ENCODE peak calls at places on chromosome 13, in ten cellular contexts. One of them, this sample, is unnamed.

GRCh38 chr13:68232351-68233130 is 1002.4 kb upstream of the PCDH9 start:
- DNase-seq in breast epithelium: no peak
- DNase-seq in hepatocyte: no peak
- DNase-seq in ovary: no peak
- DNase-seq in fibroblast of lung: peak; percentile 53
- DNase-seq in psoas muscle: no peak
- DNase-seq in brain microvascular endothelial cell: peak; percentile 11
- DNase-seq in CD8-positive, alpha-beta T cell: no peak
- DNase-seq in lower lobe of right lung: no peak
- DNase-seq in right lobe of liver: no peak
- DNase-seq in this sample: no peak

GRCh38 chr13:52454459-52454824 is 836 bp upstream of the CKAP2 start:
- DNase-seq in lower lobe of right lung: no peak
- DNase-seq in CD8-positive, alpha-beta T cell: no peak
- DNase-seq in psoas muscle: no peak
- DNase-seq in hepatocyte: peak; percentile 29
- DNase-seq in breast epithelium: no peak
- DNase-seq in ovary: no peak
- DNase-seq in brain microvascular endothelial cell: no peak
- DNase-seq in right lobe of liver: no peak
- DNase-seq in fibroblast of lung: peak; percentile 13
- DNase-seq in this sample: peak; percentile 88

GRCh38 chr13:52195052-52195837 is 35.8 kb upstream of the NEK3 start:
- DNase-seq in breast epithelium: peak; percentile 50
- DNase-seq in psoas muscle: peak; percentile 89
- DNase-seq in right lobe of liver: peak; percentile 86
- DNase-seq in fibroblast of lung: peak; percentile 80
- DNase-seq in CD8-positive, alpha-beta T cell: peak; percentile 30
- DNase-seq in lower lobe of right lung: peak; percentile 89
- DNase-seq in ovary: peak; percentile 78
- DNase-seq in hepatocyte: peak; percentile 14
- DNase-seq in brain microvascular endothelial cell: peak; percentile 36
- DNase-seq in this sample: peak; percentile 25

GRCh38 chr13:26961890-26962615 is 201.5 kb upstream of the GPR12 start:
- DNase-seq in CD8-positive, alpha-beta T cell: no peak
- DNase-seq in lower lobe of right lung: peak; percentile 82
- DNase-seq in psoas muscle: no peak
- DNase-seq in ovary: no peak
- DNase-seq in breast epithelium: no peak
- DNase-seq in brain microvascular endothelial cell: no peak
- DNase-seq in fibroblast of lung: no peak
- DNase-seq in hepatocyte: peak; percentile 83
- DNase-seq in right lobe of liver: peak; percentile 92
- DNase-seq in this sample: no peak

GRCh38 chr13:93226623-93227279 is at the start of gene GPC6:
- DNase-seq in right lobe of liver: peak; percentile 58
- DNase-seq in brain microvascular endothelial cell: peak; percentile 91
- DNase-seq in fibroblast of lung: peak; percentile 98
- DNase-seq in ovary: peak; percentile 40
- DNase-seq in CD8-positive, alpha-beta T cell: no peak
- DNase-seq in hepatocyte: peak; percentile 87
- DNase-seq in lower lobe of right lung: no peak
- DNase-seq in breast epithelium: no peak
- DNase-seq in psoas muscle: no peak
- DNase-seq in this sample: peak; percentile 58

GRCh38 chr13:25836709-25837316 is 215.0 kb downstream of the SHISA2 start:
- DNase-seq in lower lobe of right lung: no peak
- DNase-seq in hepatocyte: no peak
- DNase-seq in brain microvascular endothelial cell: no peak
- DNase-seq in right lobe of liver: no peak
- DNase-seq in fibroblast of lung: peak; percentile 37
- DNase-seq in ovary: no peak
- DNase-seq in breast epithelium: no peak
- DNase-seq in psoas muscle: no peak
- DNase-seq in CD8-positive, alpha-beta T cell: no peak
- DNase-seq in this sample: peak; percentile 92

GRCh38 chr13:95937700-95938320 is 115.4 kb downstream of the UGGT2 start:
- DNase-seq in right lobe of liver: no peak
- DNase-seq in fibroblast of lung: no peak
- DNase-seq in lower lobe of right lung: no peak
- DNase-seq in brain microvascular endothelial cell: no peak
- DNase-seq in CD8-positive, alpha-beta T cell: no peak
- DNase-seq in ovary: no peak
- DNase-seq in hepatocyte: no peak
- DNase-seq in breast epithelium: no peak
- DNase-seq in psoas muscle: no peak
- DNase-seq in this sample: no peak

GRCh38 chr13:73967397-73968165 is 166.6 kb downstream of the KLF12 start:
- DNase-seq in breast epithelium: no peak
- DNase-seq in lower lobe of right lung: no peak
- DNase-seq in ovary: no peak
- DNase-seq in right lobe of liver: no peak
- DNase-seq in psoas muscle: no peak
- DNase-seq in fibroblast of lung: peak; percentile 15
- DNase-seq in hepatocyte: no peak
- DNase-seq in CD8-positive, alpha-beta T cell: no peak
- DNase-seq in brain microvascular endothelial cell: no peak
- DNase-seq in this sample: no peak

GRCh38 chr13:21576424-21576823 is 27.5 kb downstream of the MICU2 start:
- DNase-seq in lower lobe of right lung: no peak
- DNase-seq in CD8-positive, alpha-beta T cell: no peak
- DNase-seq in ovary: no peak
- DNase-seq in fibroblast of lung: peak; percentile 22
- DNase-seq in brain microvascular endothelial cell: no peak
- DNase-seq in breast epithelium: no peak
- DNase-seq in right lobe of liver: no peak
- DNase-seq in hepatocyte: no peak
- DNase-seq in psoas muscle: no peak
- DNase-seq in this sample: no peak

GRCh38 chr13:105240356-105240755 is 1295.1 kb downstream of the EFNB2 start:
- DNase-seq in breast epithelium: no peak
- DNase-seq in right lobe of liver: no peak
- DNase-seq in ovary: no peak
- DNase-seq in lower lobe of right lung: no peak
- DNase-seq in hepatocyte: no peak
- DNase-seq in CD8-positive, alpha-beta T cell: no peak
- DNase-seq in fibroblast of lung: no peak
- DNase-seq in psoas muscle: no peak
- DNase-seq in brain microvascular endothelial cell: no peak
- DNase-seq in this sample: no peak

GRCh38 chr13:73938375-73939070 is 195.7 kb downstream of the KLF12 start:
- DNase-seq in CD8-positive, alpha-beta T cell: no peak
- DNase-seq in lower lobe of right lung: no peak
- DNase-seq in right lobe of liver: no peak
- DNase-seq in hepatocyte: peak; percentile 20
- DNase-seq in psoas muscle: no peak
- DNase-seq in breast epithelium: no peak
- DNase-seq in brain microvascular endothelial cell: peak; percentile 84
- DNase-seq in fibroblast of lung: peak; percentile 95
- DNase-seq in ovary: no peak
- DNase-seq in this sample: peak; percentile 93

GRCh38 chr13:44842158-44842557 is 147.1 kb downstream of the NUFIP1 start:
- DNase-seq in breast epithelium: no peak
- DNase-seq in psoas muscle: no peak
- DNase-seq in lower lobe of right lung: no peak
- DNase-seq in right lobe of liver: no peak
- DNase-seq in brain microvascular endothelial cell: no peak
- DNase-seq in ovary: no peak
- DNase-seq in hepatocyte: no peak
- DNase-seq in fibroblast of lung: peak; percentile 75
- DNase-seq in CD8-positive, alpha-beta T cell: no peak
- DNase-seq in this sample: peak; percentile 76

GRCh38 chr13:25943666-25944065 is 108.2 kb downstream of the SHISA2 start:
- DNase-seq in lower lobe of right lung: no peak
- DNase-seq in brain microvascular endothelial cell: no peak
- DNase-seq in right lobe of liver: no peak
- DNase-seq in CD8-positive, alpha-beta T cell: no peak
- DNase-seq in ovary: no peak
- DNase-seq in hepatocyte: peak; percentile 58
- DNase-seq in psoas muscle: no peak
- DNase-seq in breast epithelium: no peak
- DNase-seq in fibroblast of lung: no peak
- DNase-seq in this sample: peak; percentile 16

DNA sequence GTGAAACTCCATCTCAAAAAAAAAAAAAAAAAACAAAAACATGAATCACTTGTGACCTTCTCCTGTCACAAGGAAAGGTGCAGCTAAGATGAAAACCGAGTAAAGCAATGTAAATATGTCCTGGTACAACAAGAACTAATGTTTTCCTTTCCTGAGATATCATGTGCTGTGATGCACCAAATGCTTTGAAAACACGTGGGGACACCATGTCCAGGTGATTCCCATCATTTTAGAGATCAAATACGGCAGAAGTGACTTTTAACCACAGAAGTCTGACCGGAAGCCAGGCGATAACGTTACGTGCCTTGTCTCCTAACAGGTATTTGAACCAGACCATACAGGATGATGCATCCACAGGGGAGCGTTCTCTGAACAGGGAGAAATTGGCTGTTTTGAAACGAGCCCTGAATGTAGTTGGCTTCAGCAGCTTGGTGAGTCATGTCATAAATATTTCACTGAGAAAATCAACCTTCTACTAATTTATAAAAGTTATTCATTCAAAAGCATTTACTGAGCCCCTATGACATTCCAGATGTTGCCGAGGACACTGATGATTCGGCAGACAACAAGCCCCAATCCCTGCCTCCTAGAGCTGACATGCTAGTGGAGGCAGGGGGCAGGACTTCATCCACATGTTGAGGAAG is 328.1 kb downstream of the MYO16 start:
- DNase-seq in breast epithelium: no peak
- DNase-seq in lower lobe of right lung: no peak
- DNase-seq in right lobe of liver: no peak
- DNase-seq in hepatocyte: peak; percentile 40
- DNase-seq in CD8-positive, alpha-beta T cell: no peak
- DNase-seq in psoas muscle: no peak
- DNase-seq in ovary: no peak
- DNase-seq in brain microvascular endothelial cell: peak; percentile 80
- DNase-seq in fibroblast of lung: peak; percentile 87
- DNase-seq in this sample: peak; percentile 92
- TF ChIP-seq CTCF in breast epithelium: no peak
- TF ChIP-seq CTCF in lower lobe of right lung: no peak
- TF ChIP-seq CTCF in right lobe of liver: no peak
- TF ChIP-seq CTCF in hepatocyte: no peak
- TF ChIP-seq CTCF in CD8-positive, alpha-beta T cell: no peak
- TF ChIP-seq CTCF in psoas muscle: no peak
- TF ChIP-seq CTCF in ovary: no peak
- TF ChIP-seq CTCF in brain microvascular endothelial cell: peak; percentile 31
- TF ChIP-seq CTCF in fibroblast of lung: no peak
- TF ChIP-seq CTCF in this sample: no peak

GRCh38 chr13:59261928-59262488 is 901.7 kb downstream of the DIAPH3 start:
- DNase-seq in brain microvascular endothelial cell: no peak
- DNase-seq in CD8-positive, alpha-beta T cell: no peak
- DNase-seq in lower lobe of right lung: no peak
- DNase-seq in right lobe of liver: no peak
- DNase-seq in fibroblast of lung: no peak
- DNase-seq in psoas muscle: no peak
- DNase-seq in hepatocyte: peak; percentile 18
- DNase-seq in ovary: no peak
- DNase-seq in breast epithelium: no peak
- DNase-seq in this sample: no peak

GRCh38 chr13:59266478-59267063 is 897.2 kb downstream of the DIAPH3 start:
- DNase-seq in hepatocyte: no peak
- DNase-seq in ovary: no peak
- DNase-seq in lower lobe of right lung: no peak
- DNase-seq in right lobe of liver: no peak
- DNase-seq in breast epithelium: no peak
- DNase-seq in psoas muscle: no peak
- DNase-seq in CD8-positive, alpha-beta T cell: no peak
- DNase-seq in brain microvascular endothelial cell: no peak
- DNase-seq in fibroblast of lung: peak; percentile 44
- DNase-seq in this sample: peak; percentile 4

GRCh38 chr13:59259416-59260000 is 904.2 kb downstream of the DIAPH3 start:
- DNase-seq in lower lobe of right lung: no peak
- DNase-seq in breast epithelium: no peak
- DNase-seq in fibroblast of lung: no peak
- DNase-seq in hepatocyte: no peak
- DNase-seq in brain microvascular endothelial cell: no peak
- DNase-seq in psoas muscle: no peak
- DNase-seq in right lobe of liver: no peak
- DNase-seq in CD8-positive, alpha-beta T cell: no peak
- DNase-seq in ovary: no peak
- DNase-seq in this sample: no peak

GRCh38 chr13:59269476-59269875 is 894.3 kb downstream of the DIAPH3 start:
- DNase-seq in right lobe of liver: no peak
- DNase-seq in breast epithelium: no peak
- DNase-seq in CD8-positive, alpha-beta T cell: no peak
- DNase-seq in hepatocyte: no peak
- DNase-seq in psoas muscle: no peak
- DNase-seq in lower lobe of right lung: no peak
- DNase-seq in fibroblast of lung: peak; percentile 96
- DNase-seq in ovary: no peak
- DNase-seq in brain microvascular endothelial cell: peak; percentile 83
- DNase-seq in this sample: peak; percentile 37

DNA sequence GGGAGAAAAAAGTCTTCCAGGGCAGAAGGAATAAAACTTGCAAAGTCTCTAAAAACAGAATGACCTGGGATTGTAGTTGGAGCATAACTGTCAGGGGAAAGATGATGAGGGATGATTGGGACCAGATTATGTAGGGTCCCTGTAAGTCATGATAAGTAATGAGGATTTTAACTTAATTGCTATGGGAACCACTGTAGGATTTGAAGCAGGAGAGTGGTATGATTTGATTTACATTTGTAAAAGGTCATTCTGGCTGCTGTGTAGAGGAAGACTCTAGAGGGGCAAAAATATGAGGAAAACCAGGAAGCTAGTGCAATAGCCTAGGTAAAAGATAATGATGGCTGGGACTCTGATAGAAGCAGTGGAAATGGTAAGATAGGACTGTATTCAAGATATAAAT is 900.2 kb downstream of the DIAPH3 start:
- DNase-seq in fibroblast of lung: no peak
- DNase-seq in psoas muscle: no peak
- DNase-seq in brain microvascular endothelial cell: no peak
- DNase-seq in lower lobe of right lung: no peak
- DNase-seq in hepatocyte: no peak
- DNase-seq in ovary: no peak
- DNase-seq in breast epithelium: no peak
- DNase-seq in right lobe of liver: no peak
- DNase-seq in CD8-positive, alpha-beta T cell: no peak
- DNase-seq in this sample: no peak
- H3K4me3 ChIP-seq in fibroblast of lung: no peak overlapping the region
- H3K4me3 ChIP-seq in psoas muscle: no peak overlapping the region
- H3K4me3 ChIP-seq in brain microvascular endothelial cell: no peak overlapping the region
- H3K4me3 ChIP-seq in lower lobe of right lung: no peak overlapping the region
- H3K4me3 ChIP-seq in hepatocyte: no peak overlapping the region
- H3K4me3 ChIP-seq in ovary: no peak overlapping the region
- H3K4me3 ChIP-seq in breast epithelium: no peak overlapping the region
- H3K4me3 ChIP-seq in right lobe of liver: no peak overlapping the region
- H3K4me3 ChIP-seq in CD8-positive, alpha-beta T cell: no peak overlapping the region
- H3K4me3 ChIP-seq in this sample: no peak overlapping the region

GRCh38 chr13:23949200-23949599 is 51.9 kb upstream of the C1QTNF9B start:
- DNase-seq in hepatocyte: no peak
- DNase-seq in right lobe of liver: no peak
- DNase-seq in breast epithelium: no peak
- DNase-seq in ovary: no peak
- DNase-seq in brain microvascular endothelial cell: no peak
- DNase-seq in fibroblast of lung: no peak
- DNase-seq in lower lobe of right lung: no peak
- DNase-seq in psoas muscle: no peak
- DNase-seq in CD8-positive, alpha-beta T cell: no peak
- DNase-seq in this sample: no peak
- H3K36me3 ChIP-seq in hepatocyte: no peaks in the 10 kb centered on the region
- H3K36me3 ChIP-seq in right lobe of liver: no peaks in the 10 kb centered on the region
- H3K36me3 ChIP-seq in breast epithelium: no peaks in the 10 kb centered on the region
- H3K36me3 ChIP-seq in ovary: no peaks in the 10 kb centered on the region
- H3K36me3 ChIP-seq in brain microvascular endothelial cell: no peaks in the 10 kb centered on the region
- H3K36me3 ChIP-seq in fibroblast of lung: no peaks in the 10 kb centered on the region
- H3K36me3 ChIP-seq in lower lobe of right lung: no peaks in the 10 kb centered on the region
- H3K36me3 ChIP-seq in psoas muscle: no peaks in the 10 kb centered on the region
- H3K36me3 ChIP-seq in CD8-positive, alpha-beta T cell: no peaks in the 10 kb centered on the region
- H3K36me3 ChIP-seq in this sample: no peaks in the 10 kb centered on the region

GRCh38 chr13:80000679-80001509 is 340.0 kb downstream of the SPRY2 start:
- DNase-seq in fibroblast of lung: peak; percentile 32
- DNase-seq in lower lobe of right lung: no peak
- DNase-seq in hepatocyte: no peak
- DNase-seq in right lobe of liver: no peak
- DNase-seq in brain microvascular endothelial cell: no peak
- DNase-seq in CD8-positive, alpha-beta T cell: no peak
- DNase-seq in breast epithelium: no peak
- DNase-seq in ovary: no peak
- DNase-seq in psoas muscle: no peak
- DNase-seq in this sample: no peak
- TF ChIP-seq CTCF in fibroblast of lung: no peak
- TF ChIP-seq CTCF in lower lobe of right lung: no peak
- TF ChIP-seq CTCF in hepatocyte: no peak
- TF ChIP-seq CTCF in right lobe of liver: no peak
- TF ChIP-seq CTCF in brain microvascular endothelial cell: no peak
- TF ChIP-seq CTCF in CD8-positive, alpha-beta T cell: no peak
- TF ChIP-seq CTCF in breast epithelium: no peak
- TF ChIP-seq CTCF in ovary: no peak
- TF ChIP-seq CTCF in psoas muscle: no peak
- TF ChIP-seq CTCF in this sample: no peak

This sample was measured in bronchial epithelial cell.